ENCODE peak calls at places on chromosomes 7 and 10, in nine cellular contexts. Y is lung, X is BE2C, G is retinal pigment epithelial cell, T is uterus, J is GM23248, R is OCI-M1, D is substantia nigra, E is GM10248. C is an unnamed sample.

GRCh38 chr7:158751743-158752142 is 47.1 kb upstream of the NCAPG2 start:
- DNase-seq in J (no peak), R (peak), G (no peak), Y (no peak), T (no peak), X (no peak), D (no peak), E (no peak), C (peak)

GRCh38 chr10:72483452-72483851 is 128.7 kb upstream of the DNAJB12 start:
- DNase-seq in G (no peak), T (no peak), R (no peak), Y (no peak), X (no peak), J (peak), D (no peak), E (no peak), C (no peak)

GRCh38 chr10:128398103-128398502 is 271.9 kb upstream of the MKI67 start:
- DNase-seq in E (no peak), D (no peak), J (no peak), G (no peak), X (no peak), T (no peak), R (no peak), Y (no peak), C (no peak)

GRCh38 chr10:117477241-117477947 is 65.2 kb upstream of the EMX2 start:
- DNase-seq in D (no peak), G (no peak), E (no peak), R (no peak), Y (no peak), T (peak), J (peak), X (no peak), C (no peak)

GRCh38 chr7:47570649-47571050 is 11.3 kb downstream of the TNS3 start:
- DNase-seq in T (peak), X (no peak), J (peak), D (no peak), Y (no peak), E (no peak), R (no peak), G (peak), C (no peak)

GRCh38 chr10:124308351-124308645 is 110.4 kb downstream of the OAT start:
- DNase-seq in R (no peak), G (no peak), J (no peak), T (no peak), Y (no peak), E (no peak), D (no peak), X (no peak), C (no peak)

GRCh38 chr7:106599343-106599698 is 61.6 kb downstream of the CCDC71L start:
- DNase-seq in R (no peak), X (no peak), D (no peak), E (no peak), Y (no peak), T (no peak), J (no peak), G (no peak), C (no peak)

GRCh38 chr10:29105516-29106215 is 183.2 kb upstream of the LYZL1 start:
- DNase-seq in R (no peak), X (no peak), Y (no peak), E (no peak), J (peak), G (peak), D (no peak), T (no peak), C (no peak)

GRCh38 chr7:128407751-128408708 is 1.8 kb downstream of the IMPDH1 start:
- DNase-seq in Y (no peak), T (no peak), D (no peak), R (no peak), J (no peak), E (no peak), X (no peak), G (no peak), C (no peak)

GRCh38 chr10:95513941-95514392 is 47.2 kb downstream of the SORBS1 start:
- DNase-seq in E (no peak), R (no peak), X (no peak), Y (no peak), G (no peak), D (peak), J (peak), T (peak), C (no peak)

GRCh38 chr10:35739998-35740397 is 97.9 kb upstream of the FZD8 start:
- DNase-seq in Y (no peak), J (peak), D (no peak), T (no peak), E (no peak), X (no peak), R (no peak), G (no peak), C (no peak)

C was measured in H1.